ENCODE peak calls at places on chromosome 1, in four cellular contexts. O is K562; B is effector memory CD4-positive, alpha-beta T cell; Y is tibial artery. K is an unnamed sample.

GRCh38 chr1:201925301-201925567 is 21.1 kb downstream of the LMOD1 start:
- DNase-seq in O (peak; percentile 56), B (no peak), Y (no peak), K (no peak)

GRCh38 chr1:23614128-23614660 is 54.9 kb upstream of the ID3 start:
- DNase-seq in Y (no peak), B (no peak), O (no peak), K (no peak)

GRCh38 chr1:24641646-24642151 is 1.4 kb upstream of the SRRM1 start:
- DNase-seq in Y (peak; percentile 36), O (peak; percentile 61), B (no peak), K (no peak)

GRCh38 chr1:59718064-59718988 is 96.4 kb upstream of the HOOK1 start:
- DNase-seq in B (no peak), O (peak; percentile 9), Y (no peak), K (no peak)

GRCh38 chr1:113439272-113439660 is 49.0 kb downstream of the MAGI3 start:
- DNase-seq in Y (no peak), O (no peak), B (no peak), K (no peak)

GRCh38 chr1:154418898-154419619 is 13.9 kb downstream of the IL6R start:
- DNase-seq in B (no peak), O (no peak), Y (no peak), K (no peak)

GRCh38 chr1:229204863-229205777 is 65.8 kb upstream of the RAB4A start:
- DNase-seq in Y (no peak), O (peak; percentile 30), B (no peak), K (no peak)

GRCh38 chr1:209929751-209930150 is 8.3 kb upstream of the SYT14 start:
- DNase-seq in O (no peak), Y (no peak), B (no peak), K (no peak)

GRCh38 chr1:204065174-204065985 is 7.5 kb upstream of the SOX13 start:
- DNase-seq in O (no peak), B (no peak), Y (no peak), K (no peak)

GRCh38 chr1:204601979-204602653 is 83.4 kb downstream of the LRRN2 start:
- DNase-seq in B (no peak), Y (no peak), O (no peak), K (no peak)

GRCh38 chr1:41864471-41865040 is 54.2 kb downstream of the HIVEP3 start:
- DNase-seq in O (no peak), B (no peak), Y (no peak), K (no peak)

GRCh38 chr1:96487404-96487803 is 234.2 kb upstream of the PTBP2 start:
- DNase-seq in O (no peak), Y (no peak), B (no peak), K (no peak)

GRCh38 chr1:41486053-41486891 is 1.8 kb upstream of the EDN2 start:
- DNase-seq in B (no peak), Y (no peak), O (no peak), K (no peak)

GRCh38 chr1:16286122-16286521 is 49.1 kb upstream of the CPLANE2 start:
- DNase-seq in Y (no peak), B (no peak), O (no peak), K (no peak)

GRCh38 chr1:168288311-168289052 is 7.8 kb downstream of the TBX19 start:
- DNase-seq in B (no peak), Y (no peak), O (peak; percentile 78), K (no peak)

GRCh38 chr1:79741720-79742421 is 735.3 kb upstream of the ADGRL4 start:
- DNase-seq in B (no peak), O (no peak), Y (no peak), K (no peak)

GRCh38 chr1:63545780-63546179 is 22.5 kb downstream of the EFCAB7 start:
- DNase-seq in O (no peak), Y (no peak), B (no peak), K (no peak)

GRCh38 chr1:213162338-213162737 is 111.3 kb downstream of the RPS6KC1 start:
- DNase-seq in O (no peak), B (no peak), Y (peak; percentile 86), K (no peak)

GRCh38 chr1:12143631-12144155 is 23.1 kb upstream of the TNFRSF1B start:
- DNase-seq in Y (peak; percentile 93), B (no peak), O (peak; percentile 58), K (peak; percentile 48)

GRCh38 chr1:18352640-18353245 is 128.0 kb upstream of the KLHDC7A start:
- DNase-seq in O (no peak), Y (no peak), B (no peak), K (no peak)

GRCh38 chr1:210310562-210310961 is 18.1 kb upstream of the HHAT start:
- DNase-seq in O (no peak), B (no peak), Y (no peak), K (no peak)

GRCh38 chr1:225479341-225479740 is 51.5 kb upstream of the LBR start:
- DNase-seq in Y (no peak), O (no peak), B (no peak), K (no peak)

GRCh38 chr1:209723761-209724693 is 19.4 kb downstream of the HSD11B1 start:
- DNase-seq in Y (no peak), O (no peak), B (no peak), K (no peak)

DNA sequence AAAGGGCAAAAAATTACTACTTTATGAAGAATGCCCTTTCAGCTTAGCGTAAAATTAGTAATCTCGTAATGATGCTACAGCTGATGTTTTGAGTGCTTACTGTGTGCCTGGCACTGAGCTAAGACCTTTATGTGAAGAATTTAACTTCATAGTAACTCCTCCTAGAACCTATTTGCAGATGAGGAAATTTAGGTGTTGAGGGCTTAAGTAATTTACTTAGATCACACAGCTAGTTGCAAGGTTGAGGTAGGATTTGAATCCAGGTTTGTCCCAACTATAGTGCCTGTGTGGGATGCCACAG is 1.4 kb downstream of the ZMYM4 start:
- DNase-seq in B (no peak), O (no peak), Y (no peak), K (no peak)
- H3K4me3 ChIP-seq in B (peak overlapping the region; percentile 84), O (peak overlapping the region; percentile 88), Y (peak overlapping the region; percentile 77), K (peak overlapping the region; percentile 94)

GRCh38 chr1:236141447-236142357 is 637 bp upstream of the GPR137B start:
- DNase-seq in B (no peak), Y (no peak), O (no peak), K (no peak)
- H3K4me3 ChIP-seq in B (peak overlapping the region; percentile 61), Y (peak overlapping the region; percentile 64), O (no peak overlapping the region), K (peak overlapping the region; percentile 58)

DNA sequence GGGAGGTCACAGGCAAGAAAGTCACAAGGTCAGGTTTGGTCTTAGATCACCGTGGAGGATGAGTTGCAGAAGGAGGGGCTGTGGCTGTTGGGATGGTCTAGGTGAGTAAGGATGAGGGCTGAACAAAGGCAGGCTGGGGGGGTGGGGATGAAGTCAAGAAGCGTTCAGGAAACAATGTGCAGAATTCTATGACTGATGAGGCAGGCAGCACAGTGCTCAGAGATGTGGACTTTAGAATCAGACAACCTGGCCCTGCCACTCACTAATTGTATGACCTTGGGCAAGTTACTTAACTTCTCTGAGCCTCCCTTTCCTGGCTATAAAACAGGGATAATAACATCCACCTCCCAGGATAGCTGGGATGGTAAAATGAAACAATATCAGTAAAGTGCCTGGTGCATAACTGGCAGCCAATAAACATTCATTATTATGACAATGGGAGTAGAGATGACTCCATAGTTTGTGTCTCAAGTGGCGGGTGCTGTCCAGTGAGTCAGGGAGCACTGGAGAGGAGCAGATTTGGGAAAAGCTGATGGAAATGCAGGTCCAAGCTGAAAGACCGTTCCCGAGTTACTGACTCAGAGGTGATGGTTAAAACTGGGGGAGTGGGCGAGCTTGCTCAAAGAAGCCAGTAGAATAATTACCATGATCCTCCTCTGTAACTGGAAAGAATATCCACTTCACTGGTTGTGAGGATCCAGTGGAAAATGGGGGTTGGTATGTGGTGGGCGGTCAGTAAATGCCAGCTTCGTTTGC is 2.1 kb downstream of the TIE1 start:
- DNase-seq in O (no peak), B (no peak), Y (no peak), K (no peak)
- H3K4me3 ChIP-seq in O (no peak overlapping the region), B (no peak overlapping the region), Y (no peak overlapping the region), K (peak overlapping the region; percentile 37)

DNA sequence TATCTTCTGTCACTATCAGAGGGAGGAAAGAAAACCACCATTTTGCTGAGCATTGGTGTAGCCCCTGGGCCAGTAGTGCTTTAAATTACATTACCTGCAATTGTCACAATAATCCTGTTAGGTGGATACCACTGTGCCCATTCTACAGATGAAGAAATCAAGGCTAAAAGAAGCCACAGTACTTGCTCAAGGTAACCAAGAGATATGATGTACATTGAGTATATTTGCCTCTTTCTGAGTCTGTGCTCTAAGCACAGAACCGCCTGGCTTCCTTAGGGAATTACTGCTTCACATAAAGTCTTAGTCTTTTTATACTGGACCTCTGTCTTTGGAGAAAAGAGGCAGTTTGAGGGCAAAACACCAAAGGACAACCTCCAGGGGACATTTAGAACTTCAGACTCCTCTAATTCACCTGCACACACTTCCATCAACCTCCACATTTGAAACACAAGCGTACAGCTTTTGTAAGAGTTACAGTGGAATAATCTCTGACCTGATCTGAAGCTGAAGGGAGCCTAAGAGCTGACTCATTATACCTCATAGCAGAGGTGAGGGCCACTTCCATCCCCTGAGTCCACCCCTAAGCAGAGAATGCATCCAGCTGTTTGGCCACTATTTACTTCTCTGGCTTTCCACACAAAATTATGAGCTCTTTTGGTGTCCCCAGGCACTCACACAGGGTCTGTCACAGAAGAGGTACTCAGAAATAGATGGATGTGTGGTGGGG is 61.8 kb downstream of the PLPP3 start:
- DNase-seq in B (no peak), O (peak; percentile 49), Y (no peak), K (no peak)
- H3K4me3 ChIP-seq in B (no peak overlapping the region), O (no peak overlapping the region), Y (no peak overlapping the region), K (no peak overlapping the region)

K was measured in tibial nerve.